ENCODE peak calls at places on chromosomes 12 and 14, in four cellular contexts. One of them, this sample, is unnamed.

GRCh38 chr12:57889541-57889989 is 43.0 kb upstream of the CTDSP2 start:
- DNase-seq in nephron progenitor cell: no peak
- DNase-seq in mucosa of descending colon: peak; percentile 75
- DNase-seq in hepatocyte: peak; percentile 60
- DNase-seq in this sample: no peak

GRCh38 chr14:41549821-41550597 is 56.7 kb upstream of the LRFN5 start:
- DNase-seq in hepatocyte: peak; percentile 23
- DNase-seq in mucosa of descending colon: no peak
- DNase-seq in nephron progenitor cell: no peak
- DNase-seq in this sample: no peak

GRCh38 chr12:75658286-75658685 is 146.9 kb upstream of the KRR1 start:
- DNase-seq in hepatocyte: no peak
- DNase-seq in nephron progenitor cell: no peak
- DNase-seq in mucosa of descending colon: no peak
- DNase-seq in this sample: no peak

GRCh38 chr12:96068636-96069035 is 33.2 kb upstream of the LTA4H start:
- DNase-seq in hepatocyte: no peak
- DNase-seq in nephron progenitor cell: no peak
- DNase-seq in mucosa of descending colon: no peak
- DNase-seq in this sample: no peak

GRCh38 chr12:6092784-6093722 is 31.4 kb downstream of the VWF start:
- DNase-seq in hepatocyte: peak; percentile 69
- DNase-seq in mucosa of descending colon: peak; percentile 42
- DNase-seq in nephron progenitor cell: no peak
- DNase-seq in this sample: no peak

GRCh38 chr14:32933943-32934890 is 4.5 kb upstream of the NPAS3 start:
- DNase-seq in mucosa of descending colon: peak; percentile 30
- DNase-seq in hepatocyte: peak; percentile 45
- DNase-seq in nephron progenitor cell: peak; percentile 71
- DNase-seq in this sample: no peak

GRCh38 chr12:1093166-1093751 is 102.2 kb downstream of the ERC1 start:
- DNase-seq in nephron progenitor cell: peak; percentile 16
- DNase-seq in hepatocyte: peak; percentile 71
- DNase-seq in mucosa of descending colon: no peak
- DNase-seq in this sample: no peak

GRCh38 chr12:102396276-102396675 is 84.1 kb downstream of the IGF1 start:
- DNase-seq in hepatocyte: no peak
- DNase-seq in mucosa of descending colon: no peak
- DNase-seq in nephron progenitor cell: no peak
- DNase-seq in this sample: no peak

GRCh38 chr14:77314043-77314442 is 6.6 kb downstream of the POMT2 start:
- DNase-seq in nephron progenitor cell: no peak
- DNase-seq in hepatocyte: peak; percentile 82
- DNase-seq in mucosa of descending colon: no peak
- DNase-seq in this sample: no peak

GRCh38 chr12:91732086-91732485 is 413.6 kb downstream of the BTG1 start:
- DNase-seq in nephron progenitor cell: no peak
- DNase-seq in mucosa of descending colon: no peak
- DNase-seq in hepatocyte: no peak
- DNase-seq in this sample: no peak
- TF ChIP-seq CTCF in nephron progenitor cell: no peak
- TF ChIP-seq CTCF in mucosa of descending colon: no peak
- TF ChIP-seq CTCF in hepatocyte: no peak
- TF ChIP-seq CTCF in this sample: no peak

DNA sequence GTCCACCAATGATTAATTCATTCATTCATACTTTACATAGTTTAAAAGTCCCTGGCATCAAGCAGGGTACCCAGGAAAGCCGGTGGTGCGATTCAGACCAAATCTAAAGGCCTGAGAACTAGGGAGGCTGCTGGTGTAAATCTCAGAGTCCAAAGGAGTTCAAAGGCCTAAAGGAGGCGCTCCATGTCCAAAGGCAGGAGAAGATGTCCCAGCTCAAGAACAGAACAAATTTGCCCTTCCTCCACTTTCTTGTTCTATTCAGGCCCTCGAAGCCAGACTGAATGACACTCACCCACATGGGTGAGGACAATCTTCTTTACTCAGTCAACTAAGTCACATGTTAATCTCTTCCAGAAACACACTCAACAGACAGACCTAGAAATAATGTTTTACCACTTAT is 64.2 kb downstream of the ANKS1B start:
- DNase-seq in mucosa of descending colon: no peak
- DNase-seq in nephron progenitor cell: no peak
- DNase-seq in hepatocyte: no peak
- DNase-seq in this sample: no peak
- TF ChIP-seq CTCF in mucosa of descending colon: no peak
- TF ChIP-seq CTCF in nephron progenitor cell: no peak
- TF ChIP-seq CTCF in hepatocyte: no peak
- TF ChIP-seq CTCF in this sample: no peak

DNA sequence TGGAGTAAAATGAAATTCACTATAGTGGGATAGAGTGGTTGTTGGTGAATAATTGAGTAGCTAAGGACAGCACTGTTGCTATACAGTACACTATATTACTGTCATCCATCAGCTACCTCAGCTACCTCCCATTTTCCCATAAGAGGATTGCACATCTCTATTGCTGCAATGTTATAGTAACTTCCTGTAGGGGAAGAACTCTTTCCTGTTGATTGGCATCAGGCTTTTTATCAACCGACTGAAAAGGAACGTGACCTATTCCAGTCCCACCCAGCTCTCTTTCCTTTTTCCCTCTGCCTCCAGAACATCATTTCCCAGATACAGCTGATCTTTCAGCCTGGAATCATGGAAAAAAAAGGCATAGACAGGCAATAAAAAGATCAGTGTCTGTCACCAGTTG is 117.4 kb downstream of the ADAMTS20 start:
- DNase-seq in hepatocyte: no peak
- DNase-seq in mucosa of descending colon: no peak
- DNase-seq in nephron progenitor cell: no peak
- DNase-seq in this sample: no peak
- TF ChIP-seq CTCF in hepatocyte: no peak
- TF ChIP-seq CTCF in mucosa of descending colon: no peak
- TF ChIP-seq CTCF in nephron progenitor cell: no peak
- TF ChIP-seq CTCF in this sample: no peak

GRCh38 chr14:93654599-93654998 is 133.7 kb downstream of the PRIMA1 start:
- DNase-seq in nephron progenitor cell: no peak
- DNase-seq in hepatocyte: no peak
- DNase-seq in mucosa of descending colon: no peak
- DNase-seq in this sample: no peak

GRCh38 chr14:93657875-93658274 is 130.4 kb downstream of the PRIMA1 start:
- DNase-seq in nephron progenitor cell: no peak
- DNase-seq in mucosa of descending colon: no peak
- DNase-seq in hepatocyte: no peak
- DNase-seq in this sample: no peak

DNA sequence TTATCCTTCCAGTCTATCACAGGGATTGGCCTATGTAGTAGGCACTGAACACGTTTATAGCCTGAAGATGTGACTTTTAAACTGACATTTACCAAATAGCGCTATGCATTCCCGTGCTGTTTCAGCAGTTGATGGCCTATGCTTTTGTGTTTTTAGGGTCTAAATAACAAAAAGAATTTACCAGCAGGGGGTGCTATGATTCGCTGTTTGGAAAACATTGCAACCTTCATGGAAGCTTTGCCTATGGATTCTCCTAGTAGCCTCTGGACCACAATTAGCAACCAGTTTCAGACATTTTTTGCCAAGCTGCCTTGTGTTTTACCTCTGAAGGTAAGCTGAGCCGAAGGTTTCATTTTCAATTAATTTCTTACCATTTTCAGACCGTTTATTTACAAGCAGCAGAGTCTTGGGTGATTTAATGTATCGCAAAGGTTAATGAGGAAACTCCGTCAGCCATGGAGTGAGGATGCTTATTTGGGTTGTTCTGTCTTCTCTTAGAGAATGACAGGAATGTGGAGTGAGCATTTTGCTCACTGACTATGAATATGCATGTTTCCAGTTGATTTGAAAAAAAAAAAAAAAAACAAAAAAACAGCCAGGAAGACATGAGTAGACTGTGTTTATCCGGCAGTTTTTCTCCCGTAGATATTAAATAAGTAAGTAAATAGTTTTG is 133.1 kb downstream of the PRIMA1 start:
- DNase-seq in hepatocyte: peak; percentile 90
- DNase-seq in nephron progenitor cell: peak; percentile 51
- DNase-seq in mucosa of descending colon: no peak
- DNase-seq in this sample: peak; percentile 13
- TF ChIP-seq CTCF in hepatocyte: peak; percentile 69
- TF ChIP-seq CTCF in nephron progenitor cell: peak; percentile 65
- TF ChIP-seq CTCF in mucosa of descending colon: no peak
- TF ChIP-seq CTCF in this sample: peak; percentile 59

GRCh38 chr12:132218519-132218860 is 74.2 kb downstream of the NOC4L start:
- DNase-seq in mucosa of descending colon: no peak
- DNase-seq in hepatocyte: no peak
- DNase-seq in nephron progenitor cell: peak; percentile 1
- DNase-seq in this sample: no peak

GRCh38 chr12:132217800-132218518 is 73.7 kb downstream of the NOC4L start:
- DNase-seq in nephron progenitor cell: no peak
- DNase-seq in hepatocyte: no peak
- DNase-seq in mucosa of descending colon: no peak
- DNase-seq in this sample: no peak

GRCh38 chr12:132219323-132219722 is 75.1 kb downstream of the NOC4L start:
- DNase-seq in nephron progenitor cell: peak; percentile 1
- DNase-seq in hepatocyte: no peak
- DNase-seq in mucosa of descending colon: peak; percentile 21
- DNase-seq in this sample: no peak

GRCh38 chr12:132217371-132217770 is 73.1 kb downstream of the NOC4L start:
- DNase-seq in mucosa of descending colon: no peak
- DNase-seq in nephron progenitor cell: no peak
- DNase-seq in hepatocyte: no peak
- DNase-seq in this sample: no peak

DNA sequence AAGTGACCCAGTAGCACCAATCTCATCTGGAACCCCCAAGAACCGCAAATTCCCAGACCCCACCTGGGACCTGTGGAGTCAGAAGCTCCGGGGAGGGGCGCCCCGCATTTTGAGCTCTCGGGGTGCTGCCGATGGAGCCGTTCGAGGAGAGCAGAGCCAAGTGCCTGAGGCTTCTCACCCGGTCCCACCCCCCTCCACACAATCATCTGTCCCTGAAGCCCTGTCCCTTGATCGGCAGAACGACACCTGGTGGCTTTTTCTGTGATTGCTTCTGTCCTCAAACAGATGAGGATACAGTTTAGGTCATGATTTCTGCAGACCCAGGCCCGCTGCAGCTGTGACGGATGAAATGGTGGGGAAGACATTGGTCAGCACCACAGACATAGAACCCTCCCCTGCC is 74.7 kb downstream of the NOC4L start:
- DNase-seq in hepatocyte: no peak
- DNase-seq in nephron progenitor cell: peak; percentile 48
- DNase-seq in mucosa of descending colon: peak; percentile 17
- DNase-seq in this sample: no peak
- TF ChIP-seq CTCF in hepatocyte: peak; percentile 40
- TF ChIP-seq CTCF in nephron progenitor cell: peak; percentile 30
- TF ChIP-seq CTCF in mucosa of descending colon: no peak
- TF ChIP-seq CTCF in this sample: peak; percentile 30

GRCh38 chr14:20836668-20837338 is 34.2 kb upstream of the RNASE1 start:
- DNase-seq in hepatocyte: peak; percentile 60
- DNase-seq in mucosa of descending colon: no peak
- DNase-seq in nephron progenitor cell: no peak
- DNase-seq in this sample: no peak
- TF ChIP-seq CTCF in hepatocyte: peak; percentile 49
- TF ChIP-seq CTCF in mucosa of descending colon: no peak
- TF ChIP-seq CTCF in nephron progenitor cell: peak; percentile 26
- TF ChIP-seq CTCF in this sample: no peak

GRCh38 chr12:46517579-46517962 is 145.0 kb upstream of the SLC38A2 start:
- DNase-seq in hepatocyte: no peak
- DNase-seq in mucosa of descending colon: no peak
- DNase-seq in nephron progenitor cell: no peak
- DNase-seq in this sample: peak; percentile 16
- TF ChIP-seq CTCF in hepatocyte: no peak
- TF ChIP-seq CTCF in mucosa of descending colon: no peak
- TF ChIP-seq CTCF in nephron progenitor cell: no peak
- TF ChIP-seq CTCF in this sample: peak; percentile 42

GRCh38 chr12:80925237-80925636 is 12.5 kb downstream of the LIN7A start:
- DNase-seq in hepatocyte: no peak
- DNase-seq in mucosa of descending colon: no peak
- DNase-seq in nephron progenitor cell: no peak
- DNase-seq in this sample: no peak
- TF ChIP-seq CTCF in hepatocyte: no peak
- TF ChIP-seq CTCF in mucosa of descending colon: no peak
- TF ChIP-seq CTCF in nephron progenitor cell: no peak
- TF ChIP-seq CTCF in this sample: no peak